ENCODE peak calls at places on chromosomes 7 and 10, in eight cellular contexts. One of them, this sample, is unnamed.
A peak's percentile ranks its signal among the peaks of the same experiment; 100 is the strongest.

GRCh38 chr7:25860206-25860881 is 291.7 kb upstream of the NFE2L3 start:
- DNase-seq in pancreas: no peak
- DNase-seq in GM23338: peak; percentile 72
- DNase-seq in transverse colon: no peak
- DNase-seq in coronary artery: no peak
- DNase-seq in fibroblast of villous mesenchyme: no peak
- DNase-seq in adrenal gland: no peak
- DNase-seq in uterus: no peak
- DNase-seq in this sample: no peak

GRCh38 chr7:35037526-35038339 is 448 bp upstream of the DPY19L1 start:
- DNase-seq in pancreas: peak; percentile 96
- DNase-seq in coronary artery: peak; percentile 93
- DNase-seq in uterus: peak; percentile 95
- DNase-seq in transverse colon: peak; percentile 96
- DNase-seq in GM23338: peak; percentile 91
- DNase-seq in fibroblast of villous mesenchyme: peak; percentile 94
- DNase-seq in adrenal gland: peak; percentile 95
- DNase-seq in this sample: peak; percentile 97

GRCh38 chr10:79947083-79947415 is 1.9 kb downstream of the SFTPD start:
- DNase-seq in fibroblast of villous mesenchyme: no peak
- DNase-seq in adrenal gland: no peak
- DNase-seq in pancreas: no peak
- DNase-seq in GM23338: no peak
- DNase-seq in uterus: no peak
- DNase-seq in transverse colon: no peak
- DNase-seq in coronary artery: no peak
- DNase-seq in this sample: no peak

GRCh38 chr10:125866421-125867029 is 14.6 kb downstream of the DHX32 start:
- DNase-seq in GM23338: no peak
- DNase-seq in adrenal gland: no peak
- DNase-seq in pancreas: no peak
- DNase-seq in transverse colon: peak; percentile 27
- DNase-seq in fibroblast of villous mesenchyme: no peak
- DNase-seq in uterus: no peak
- DNase-seq in coronary artery: no peak
- DNase-seq in this sample: no peak

GRCh38 chr7:86961686-86962085 is 97.8 kb downstream of the ELAPOR2 start:
- DNase-seq in uterus: no peak
- DNase-seq in coronary artery: no peak
- DNase-seq in GM23338: no peak
- DNase-seq in pancreas: no peak
- DNase-seq in adrenal gland: peak; percentile 39
- DNase-seq in fibroblast of villous mesenchyme: no peak
- DNase-seq in transverse colon: no peak
- DNase-seq in this sample: no peak

GRCh38 chr7:127718325-127718724 is 66.3 kb downstream of the SND1 start:
- DNase-seq in transverse colon: peak; percentile 19
- DNase-seq in uterus: no peak
- DNase-seq in adrenal gland: no peak
- DNase-seq in fibroblast of villous mesenchyme: no peak
- DNase-seq in GM23338: no peak
- DNase-seq in coronary artery: no peak
- DNase-seq in pancreas: no peak
- DNase-seq in this sample: no peak

GRCh38 chr10:126090911-126091728 is 194.8 kb downstream of the FANK1 start:
- DNase-seq in transverse colon: no peak
- DNase-seq in uterus: peak; percentile 51
- DNase-seq in fibroblast of villous mesenchyme: peak; percentile 27
- DNase-seq in pancreas: no peak
- DNase-seq in adrenal gland: peak; percentile 60
- DNase-seq in coronary artery: no peak
- DNase-seq in GM23338: no peak
- DNase-seq in this sample: no peak

GRCh38 chr7:157637216-157637954 is 300.6 kb downstream of the DNAJB6 start:
- DNase-seq in pancreas: no peak
- DNase-seq in uterus: no peak
- DNase-seq in GM23338: no peak
- DNase-seq in transverse colon: no peak
- DNase-seq in coronary artery: no peak
- DNase-seq in fibroblast of villous mesenchyme: no peak
- DNase-seq in adrenal gland: no peak
- DNase-seq in this sample: no peak

GRCh38 chr10:90674927-90675326 is 182.9 kb downstream of the HTR7 start:
- DNase-seq in coronary artery: peak; percentile 74
- DNase-seq in uterus: no peak
- DNase-seq in pancreas: no peak
- DNase-seq in fibroblast of villous mesenchyme: peak; percentile 70
- DNase-seq in adrenal gland: no peak
- DNase-seq in GM23338: no peak
- DNase-seq in transverse colon: peak; percentile 8
- DNase-seq in this sample: no peak

GRCh38 chr7:2926898-2927405 is 82.8 kb upstream of the GNA12 start:
- DNase-seq in fibroblast of villous mesenchyme: no peak
- DNase-seq in pancreas: no peak
- DNase-seq in GM23338: no peak
- DNase-seq in coronary artery: peak; percentile 52
- DNase-seq in transverse colon: no peak
- DNase-seq in adrenal gland: peak; percentile 1
- DNase-seq in uterus: no peak
- DNase-seq in this sample: no peak

GRCh38 chr7:70582921-70583895 is 548.7 kb upstream of the GALNT17 start:
- DNase-seq in GM23338: peak; percentile 72
- DNase-seq in coronary artery: no peak
- DNase-seq in fibroblast of villous mesenchyme: no peak
- DNase-seq in pancreas: no peak
- DNase-seq in adrenal gland: no peak
- DNase-seq in transverse colon: no peak
- DNase-seq in uterus: no peak
- DNase-seq in this sample: no peak

GRCh38 chr10:50788951-50789904 is 49.5 kb downstream of the ASAH2B start:
- DNase-seq in pancreas: no peak
- DNase-seq in GM23338: peak; percentile 75
- DNase-seq in fibroblast of villous mesenchyme: peak; percentile 37
- DNase-seq in transverse colon: no peak
- DNase-seq in uterus: no peak
- DNase-seq in coronary artery: no peak
- DNase-seq in adrenal gland: no peak
- DNase-seq in this sample: no peak

GRCh38 chr7:33677556-33677955 is 227.8 kb upstream of the BMPER start:
- DNase-seq in adrenal gland: no peak
- DNase-seq in GM23338: no peak
- DNase-seq in pancreas: no peak
- DNase-seq in uterus: no peak
- DNase-seq in fibroblast of villous mesenchyme: peak; percentile 30
- DNase-seq in transverse colon: no peak
- DNase-seq in coronary artery: no peak
- DNase-seq in this sample: no peak

GRCh38 chr10:62327897-62328296 is 46.3 kb upstream of the ZNF365 start:
- DNase-seq in transverse colon: no peak
- DNase-seq in uterus: no peak
- DNase-seq in adrenal gland: no peak
- DNase-seq in fibroblast of villous mesenchyme: no peak
- DNase-seq in pancreas: no peak
- DNase-seq in GM23338: no peak
- DNase-seq in coronary artery: no peak
- DNase-seq in this sample: no peak

GRCh38 chr10:48775206-48775517 is 90.5 kb downstream of the WDFY4 start:
- DNase-seq in uterus: no peak
- DNase-seq in pancreas: no peak
- DNase-seq in fibroblast of villous mesenchyme: no peak
- DNase-seq in GM23338: no peak
- DNase-seq in coronary artery: peak; percentile 47
- DNase-seq in transverse colon: no peak
- DNase-seq in adrenal gland: no peak
- DNase-seq in this sample: no peak

GRCh38 chr10:10911471-10911921 is 106.2 kb upstream of the CELF2 start:
- DNase-seq in fibroblast of villous mesenchyme: peak; percentile 93
- DNase-seq in coronary artery: peak; percentile 85
- DNase-seq in adrenal gland: peak; percentile 68
- DNase-seq in uterus: peak; percentile 83
- DNase-seq in transverse colon: peak; percentile 55
- DNase-seq in GM23338: peak; percentile 43
- DNase-seq in pancreas: no peak
- DNase-seq in this sample: peak; percentile 61

GRCh38 chr7:98049034-98049433 is 57.6 kb upstream of the LMTK2 start:
- DNase-seq in GM23338: peak; percentile 61
- DNase-seq in uterus: no peak
- DNase-seq in pancreas: no peak
- DNase-seq in adrenal gland: no peak
- DNase-seq in coronary artery: no peak
- DNase-seq in transverse colon: no peak
- DNase-seq in fibroblast of villous mesenchyme: no peak
- DNase-seq in this sample: no peak

GRCh38 chr7:37081436-37081835 is 357.1 kb upstream of the AOAH start:
- DNase-seq in transverse colon: peak; percentile 41
- DNase-seq in uterus: peak; percentile 20
- DNase-seq in pancreas: no peak
- DNase-seq in adrenal gland: no peak
- DNase-seq in fibroblast of villous mesenchyme: no peak
- DNase-seq in GM23338: no peak
- DNase-seq in coronary artery: no peak
- DNase-seq in this sample: peak; percentile 39

GRCh38 chr7:98211221-98211675 is at the start of gene BHLHA15:
- DNase-seq in coronary artery: no peak
- DNase-seq in adrenal gland: peak; percentile 15
- DNase-seq in transverse colon: peak; percentile 81
- DNase-seq in fibroblast of villous mesenchyme: no peak
- DNase-seq in pancreas: peak; percentile 97
- DNase-seq in uterus: no peak
- DNase-seq in GM23338: peak; percentile 68
- DNase-seq in this sample: no peak

GRCh38 chr10:122471531-122472177 is 10.3 kb downstream of the HTRA1 start:
- DNase-seq in fibroblast of villous mesenchyme: no peak
- DNase-seq in transverse colon: no peak
- DNase-seq in pancreas: no peak
- DNase-seq in coronary artery: no peak
- DNase-seq in uterus: no peak
- DNase-seq in adrenal gland: no peak
- DNase-seq in GM23338: no peak
- DNase-seq in this sample: no peak

GRCh38 chr10:124403548-124403947 is 15.2 kb downstream of the OAT start:
- DNase-seq in fibroblast of villous mesenchyme: peak; percentile 85
- DNase-seq in adrenal gland: no peak
- DNase-seq in coronary artery: peak; percentile 54
- DNase-seq in pancreas: no peak
- DNase-seq in GM23338: peak; percentile 98
- DNase-seq in uterus: no peak
- DNase-seq in transverse colon: no peak
- DNase-seq in this sample: peak; percentile 28

GRCh38 chr7:126210707-126211106 is 1042.0 kb downstream of the GRM8 start:
- DNase-seq in pancreas: no peak
- DNase-seq in adrenal gland: no peak
- DNase-seq in uterus: no peak
- DNase-seq in coronary artery: no peak
- DNase-seq in fibroblast of villous mesenchyme: no peak
- DNase-seq in transverse colon: no peak
- DNase-seq in GM23338: no peak
- DNase-seq in this sample: no peak

GRCh38 chr7:114819629-114820362 is 102.1 kb upstream of the MDFIC start:
- DNase-seq in transverse colon: no peak
- DNase-seq in coronary artery: no peak
- DNase-seq in pancreas: no peak
- DNase-seq in adrenal gland: no peak
- DNase-seq in uterus: no peak
- DNase-seq in GM23338: no peak
- DNase-seq in fibroblast of villous mesenchyme: peak; percentile 97
- DNase-seq in this sample: no peak

GRCh38 chr10:133275683-133276092 is 980 bp downstream of the ADAM8 start:
- DNase-seq in transverse colon: no peak
- DNase-seq in coronary artery: no peak
- DNase-seq in adrenal gland: no peak
- DNase-seq in uterus: no peak
- DNase-seq in GM23338: no peak
- DNase-seq in pancreas: no peak
- DNase-seq in fibroblast of villous mesenchyme: peak; percentile 7
- DNase-seq in this sample: no peak
- TF ChIP-seq CTCF in transverse colon: no peak
- TF ChIP-seq CTCF in coronary artery: no peak
- TF ChIP-seq CTCF in adrenal gland: no peak
- TF ChIP-seq CTCF in uterus: no peak
- TF ChIP-seq CTCF in GM23338: peak; percentile 25
- TF ChIP-seq CTCF in pancreas: no peak
- TF ChIP-seq CTCF in fibroblast of villous mesenchyme: no peak
- TF ChIP-seq CTCF in this sample: no peak

DNA sequence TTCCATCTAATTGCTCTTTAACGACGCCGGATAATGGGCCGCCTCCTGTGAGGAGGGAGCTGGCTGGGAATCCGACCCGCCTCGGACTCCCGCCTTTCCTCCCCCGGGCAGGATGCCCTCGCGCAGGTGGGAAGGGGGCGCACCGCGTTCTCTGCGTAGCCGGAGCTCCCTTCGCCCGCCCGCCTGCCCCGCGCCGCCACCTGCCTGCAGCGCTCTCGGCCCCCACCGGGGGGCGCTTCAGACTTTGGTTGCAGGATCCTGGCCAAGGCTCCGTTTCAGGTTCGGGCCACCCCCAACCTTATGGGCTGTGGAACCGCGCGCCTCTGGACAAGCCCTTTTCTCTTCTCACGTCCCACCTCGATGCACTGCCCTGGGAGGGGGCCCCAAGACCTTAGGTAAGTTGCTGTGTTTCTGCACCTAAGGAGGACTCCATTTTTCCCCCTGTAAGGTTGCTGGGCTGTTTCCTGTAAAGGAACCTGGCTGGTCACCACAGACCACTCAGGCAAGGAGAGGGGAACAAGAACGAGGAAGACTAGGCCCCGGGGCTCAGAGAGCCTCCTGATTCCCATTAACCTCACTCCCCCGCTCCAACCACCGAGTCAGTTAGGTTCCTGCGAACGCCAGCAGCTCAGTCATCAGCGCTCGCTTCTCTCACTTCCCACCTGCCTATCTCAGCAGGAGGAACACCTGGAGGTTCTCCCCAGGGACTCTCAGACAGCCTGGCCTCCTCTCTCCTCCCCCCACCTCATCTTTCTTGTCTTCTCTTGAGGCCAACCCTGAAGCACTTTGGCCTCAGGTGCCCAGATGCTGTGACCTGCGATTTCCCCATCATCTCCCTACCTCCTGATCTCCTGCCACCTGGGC is 11.4 kb upstream of the KAZALD1 start:
- DNase-seq in coronary artery: no peak
- DNase-seq in transverse colon: peak; percentile 77
- DNase-seq in uterus: no peak
- DNase-seq in pancreas: peak; percentile 89
- DNase-seq in GM23338: peak; percentile 89
- DNase-seq in fibroblast of villous mesenchyme: peak; percentile 52
- DNase-seq in adrenal gland: peak; percentile 64
- DNase-seq in this sample: peak; percentile 65
- H3K4me3 ChIP-seq in coronary artery: peak overlapping the region; percentile 44
- H3K4me3 ChIP-seq in transverse colon: no peak overlapping the region
- H3K4me3 ChIP-seq in uterus: no peak overlapping the region
- H3K4me3 ChIP-seq in pancreas: no peak overlapping the region
- H3K4me3 ChIP-seq in GM23338: peak overlapping the region; percentile 51
- H3K4me3 ChIP-seq in fibroblast of villous mesenchyme: peak overlapping the region; percentile 39
- H3K4me3 ChIP-seq in adrenal gland: peak overlapping the region; percentile 10
- H3K4me3 ChIP-seq in this sample: no peak overlapping the region

GRCh38 chr7:74656421-74656910 is 1.1 kb upstream of the GTF2I start:
- DNase-seq in transverse colon: peak; percentile 66
- DNase-seq in adrenal gland: peak; percentile 68
- DNase-seq in uterus: peak; percentile 36
- DNase-seq in GM23338: peak; percentile 63
- DNase-seq in pancreas: peak; percentile 62
- DNase-seq in coronary artery: no peak
- DNase-seq in fibroblast of villous mesenchyme: peak; percentile 30
- DNase-seq in this sample: peak; percentile 75
- TF ChIP-seq CTCF in transverse colon: no peak
- TF ChIP-seq CTCF in adrenal gland: no peak
- TF ChIP-seq CTCF in uterus: peak; percentile 16
- TF ChIP-seq CTCF in GM23338: no peak
- TF ChIP-seq CTCF in pancreas: no peak
- TF ChIP-seq CTCF in coronary artery: no peak
- TF ChIP-seq CTCF in fibroblast of villous mesenchyme: no peak
- TF ChIP-seq CTCF in this sample: no peak

GRCh38 chr7:30987936-30988335 is 24.2 kb downstream of the GHRHR start:
- DNase-seq in GM23338: no peak
- DNase-seq in coronary artery: no peak
- DNase-seq in adrenal gland: no peak
- DNase-seq in transverse colon: no peak
- DNase-seq in uterus: no peak
- DNase-seq in pancreas: peak; percentile 67
- DNase-seq in fibroblast of villous mesenchyme: no peak
- DNase-seq in this sample: no peak
- H3K4me3 ChIP-seq in GM23338: no peak overlapping the region
- H3K4me3 ChIP-seq in coronary artery: no peak overlapping the region
- H3K4me3 ChIP-seq in adrenal gland: no peak overlapping the region
- H3K4me3 ChIP-seq in transverse colon: no peak overlapping the region
- H3K4me3 ChIP-seq in uterus: no peak overlapping the region
- H3K4me3 ChIP-seq in pancreas: no peak overlapping the region
- H3K4me3 ChIP-seq in fibroblast of villous mesenchyme: no peak overlapping the region
- H3K4me3 ChIP-seq in this sample: no peak overlapping the region

This sample was measured in heart left ventricle.